ENCODE peak calls at places on chromosomes 11 and 22, in seven cellular contexts. T is tibial nerve, R is breast epithelium, P is testis, Z is endothelial cell of umbilical vein, D is ovary, A is HCT116. G is an unnamed sample.

GRCh38 chr11:83554896-83555295 is 268.7 kb upstream of the CCDC90B start:
- DNase-seq in Z (no peak), P (no peak), A (no peak), T (no peak), R (no peak), D (no peak), G (no peak)

GRCh38 chr11:61054927-61055562 is 47.2 kb upstream of the CD5 start:
- DNase-seq in P (no peak), D (no peak), A (no peak), R (no peak), Z (no peak), T (no peak), G (no peak)

GRCh38 chr11:91703042-91703441 is 521.6 kb upstream of the FAT3 start:
- DNase-seq in T (no peak), P (no peak), D (no peak), Z (no peak), R (no peak), A (no peak), G (no peak)

GRCh38 chr11:70128435-70128906 is 50.4 kb downstream of the ANO1 start:
- DNase-seq in P (no peak), Z (peak; percentile 52), D (no peak), R (peak; percentile 69), A (peak; percentile 41), T (no peak), G (no peak)

GRCh38 chr11:11816511-11817319 is 25.1 kb upstream of the USP47 start:
- DNase-seq in D (no peak), Z (peak; percentile 75), T (no peak), P (no peak), A (no peak), R (no peak), G (no peak)

GRCh38 chr11:2439820-2440219 is 4.5 kb downstream of the TRPM5 start:
- DNase-seq in P (no peak), Z (no peak), D (no peak), R (no peak), T (no peak), A (no peak), G (no peak)

GRCh38 chr11:2582958-2583604 is 116.7 kb downstream of the KCNQ1OT1 start:
- DNase-seq in A (no peak), P (peak; percentile 8), D (peak; percentile 14), Z (no peak), T (peak; percentile 10), R (no peak), G (no peak)

GRCh38 chr11:117738246-117738957 is 58.6 kb downstream of the DSCAML1 start:
- DNase-seq in R (no peak), Z (no peak), T (no peak), D (no peak), A (no peak), P (no peak), G (no peak)

GRCh38 chr22:48141301-48141700 is 1378.9 kb downstream of the TBC1D22A start:
- DNase-seq in A (no peak), D (no peak), T (no peak), Z (no peak), P (no peak), R (no peak), G (no peak)

GRCh38 chr11:94595061-94595460 is 27.9 kb downstream of the PIWIL4 start:
- DNase-seq in D (no peak), Z (no peak), A (no peak), R (no peak), P (no peak), T (no peak), G (no peak)

GRCh38 chr11:94588366-94588952 is 21.3 kb downstream of the PIWIL4 start:
- DNase-seq in R (no peak), T (no peak), Z (no peak), D (no peak), A (no peak), P (no peak), G (no peak)

GRCh38 chr11:94597896-94598295 is 30.7 kb downstream of the PIWIL4 start:
- DNase-seq in R (no peak), P (peak; percentile 28), A (no peak), T (no peak), Z (no peak), D (no peak), G (no peak)

GRCh38 chr11:94593030-94593429 is 25.9 kb downstream of the PIWIL4 start:
- DNase-seq in A (no peak), T (no peak), Z (no peak), D (no peak), R (no peak), P (no peak), G (no peak)
- H3K27ac ChIP-seq in A (no peak overlapping the region), T (no peak overlapping the region), Z (no peak overlapping the region), D (no peak overlapping the region), R (no peak overlapping the region), P (no peak overlapping the region), G (no peak overlapping the region)

DNA sequence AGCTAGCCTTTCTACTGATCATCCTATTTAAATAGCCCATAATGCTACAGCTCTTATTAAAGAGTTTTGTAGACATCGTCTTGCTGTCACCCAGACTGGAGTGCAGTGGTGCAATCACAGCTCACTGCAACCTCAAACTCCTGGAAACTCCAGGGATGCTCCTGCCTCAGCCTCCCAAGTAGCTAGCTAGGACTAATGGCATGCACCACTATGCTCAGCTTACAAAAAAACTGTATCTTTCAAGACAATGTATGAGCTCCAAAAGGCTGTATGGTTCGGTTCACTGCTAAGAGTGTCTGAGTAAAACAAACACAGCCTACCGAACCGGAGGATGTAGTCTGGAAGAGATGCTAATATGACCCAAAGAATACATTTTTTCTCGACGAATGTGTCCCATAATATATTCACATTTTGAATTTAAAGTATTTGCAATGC is 2.6 kb downstream of the TAF1D start:
- DNase-seq in P (no peak), A (no peak), R (no peak), Z (peak; percentile 23), T (no peak), D (no peak), G (no peak)
- TF ChIP-seq POLR2A in P (no peak), A (no peak), R (no peak), Z (peak; percentile 23), T (no peak), D (no peak), G (no peak)

DNA sequence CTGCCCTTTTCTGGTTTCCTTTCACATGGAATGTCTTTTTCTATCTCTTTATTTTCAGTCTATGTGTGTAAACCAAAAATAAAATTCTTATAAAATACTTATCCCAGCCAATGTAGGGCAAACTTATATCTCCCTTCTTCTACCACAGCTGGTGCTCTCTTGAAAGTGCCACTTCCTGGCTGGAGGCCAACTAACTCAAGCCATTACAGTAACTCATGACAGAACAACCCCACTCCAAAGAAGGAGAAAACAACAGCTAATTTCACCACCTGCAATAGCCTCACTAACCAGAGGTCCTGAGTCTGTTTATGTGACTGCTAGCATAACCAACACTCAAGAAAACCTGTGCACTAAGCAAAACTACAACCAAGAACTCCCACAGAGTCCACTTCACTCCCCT is 74.9 kb upstream of the DBX1 start:
- DNase-seq in Z (no peak), D (no peak), P (no peak), R (no peak), A (no peak), T (no peak), G (no peak)
- H3K27ac ChIP-seq in Z (no peak overlapping the region), D (no peak overlapping the region), P (no peak overlapping the region), R (no peak overlapping the region), A (no peak overlapping the region), T (no peak overlapping the region), G (no peak overlapping the region)

GRCh38 chr11:59171508-59172322 is at the start of gene DTX4:
- DNase-seq in P (peak; percentile 97), A (peak; percentile 84), Z (peak; percentile 87), T (peak; percentile 90), D (peak; percentile 95), R (peak; percentile 89), G (peak; percentile 97)
- TF ChIP-seq POLR2A in P (no peak), A (no peak), Z (no peak), T (no peak), D (peak; percentile 20), R (no peak), G (no peak)

DNA sequence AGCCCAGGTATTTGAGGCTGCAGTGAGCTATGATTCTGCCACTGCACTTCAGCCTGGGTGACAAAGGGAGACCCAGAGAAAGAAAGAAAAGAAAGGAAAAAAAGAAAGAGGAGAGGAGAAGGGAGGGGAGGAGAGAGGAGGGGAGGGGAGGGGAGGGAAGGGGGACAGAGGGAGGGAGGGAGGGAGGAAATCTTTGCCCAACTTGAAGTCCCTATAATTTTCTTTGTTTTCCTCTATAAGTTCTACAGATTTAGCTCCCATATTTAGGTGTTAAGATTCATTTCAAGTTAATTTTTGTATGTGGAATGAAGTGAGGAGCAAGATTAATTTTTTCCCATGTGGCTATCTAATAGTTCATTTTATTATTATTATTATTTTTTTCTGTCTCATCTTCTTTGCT is 328.3 kb downstream of the LARGE1 start:
- DNase-seq in P (no peak), T (no peak), D (no peak), A (no peak), R (no peak), Z (no peak), G (no peak)
- H3K27ac ChIP-seq in P (no peak overlapping the region), T (no peak overlapping the region), D (no peak overlapping the region), A (no peak overlapping the region), R (no peak overlapping the region), Z (no peak overlapping the region), G (no peak overlapping the region)